ENCODE peak calls at places on chromosomes 7 and 10, in ten cellular contexts. S, K, E, A, V, G, Q, H, L and X are unnamed samples.
A peak's percentile ranks its signal among the peaks of the same experiment; 100 is the strongest.

GRCh38 chr7:83947260-83947659 is 247.3 kb downstream of the SEMA3A start:
- DNase-seq in V (no peak), H (no peak), K (peak; percentile 40), Q (peak; percentile 12), L (no peak), S (no peak), E (no peak), G (peak; percentile 18), A (peak; percentile 19), X (peak; percentile 10)

GRCh38 chr7:153190452-153190851 is 430.9 kb downstream of the ACTR3B start:
- DNase-seq in S (no peak), A (no peak), K (no peak), Q (no peak), G (no peak), L (no peak), E (no peak), V (no peak), H (no peak), X (no peak)

GRCh38 chr7:47991270-47991669 is 11.9 kb upstream of the HUS1 start:
- DNase-seq in S (no peak), H (no peak), K (no peak), E (no peak), Q (no peak), G (no peak), L (no peak), A (no peak), V (no peak), X (no peak)

GRCh38 chr10:26969145-26969926 is 108.6 kb upstream of the ABI1 start:
- DNase-seq in S (no peak), V (no peak), L (no peak), G (no peak), K (no peak), E (no peak), H (peak; percentile 19), A (no peak), Q (no peak), X (no peak)

GRCh38 chr7:33155811-33156210 is 26.4 kb downstream of the BBS9 start:
- DNase-seq in E (no peak), L (no peak), Q (peak; percentile 63), K (no peak), S (no peak), H (peak; percentile 81), V (no peak), A (no peak), G (no peak), X (no peak)

GRCh38 chr10:66586897-66587679 is 338.7 kb upstream of the LRRTM3 start:
- DNase-seq in S (no peak), A (no peak), L (no peak), Q (peak; percentile 4), G (no peak), K (no peak), V (no peak), H (no peak), E (no peak), X (no peak)

GRCh38 chr10:101906586-101907183 is 63.1 kb upstream of the KCNIP2 start:
- DNase-seq in Q (no peak), H (no peak), L (no peak), E (no peak), K (no peak), V (no peak), G (no peak), A (no peak), S (no peak), X (no peak)

GRCh38 chr10:109588259-109588658 is 335.1 kb downstream of the XPNPEP1 start:
- DNase-seq in H (no peak), L (no peak), E (no peak), Q (no peak), A (no peak), K (no peak), V (no peak), S (no peak), G (no peak), X (no peak)

GRCh38 chr10:86642499-86642898 is 11.8 kb upstream of the OPN4 start:
- DNase-seq in V (no peak), E (no peak), L (no peak), A (peak; percentile 72), K (no peak), S (no peak), G (no peak), Q (peak; percentile 66), H (no peak), X (no peak)

GRCh38 chr10:51389415-51390342 is 309.7 kb downstream of the CSTF2T start:
- DNase-seq in Q (peak; percentile 97), H (peak; percentile 98), A (peak; percentile 79), L (no peak), K (peak; percentile 40), S (no peak), G (peak; percentile 44), V (peak; percentile 2), E (no peak), X (peak; percentile 43)

GRCh38 chr7:44799939-44800338 is 3.5 kb downstream of the PPIA start:
- DNase-seq in Q (no peak), K (no peak), A (no peak), E (no peak), S (no peak), V (no peak), H (no peak), G (no peak), L (no peak), X (no peak)

GRCh38 chr7:945556-946255 is 8.8 kb downstream of the ADAP1 start:
- DNase-seq in A (no peak), H (no peak), V (no peak), E (no peak), G (no peak), K (no peak), S (no peak), Q (no peak), L (no peak), X (peak; percentile 94)

GRCh38 chr7:100372256-100372655 is 1.0 kb upstream of the PILRA start:
- DNase-seq in A (peak; percentile 34), L (no peak), S (no peak), K (no peak), G (no peak), H (peak; percentile 8), V (no peak), Q (peak; percentile 75), E (no peak), X (peak; percentile 34)